ENCODE peak calls at places on chromosomes 16 and 17, in ten cellular contexts. One of them, this sample, is unnamed. For H3K36me3, the result is how much of the 10 kb centered on the place peaks cover.

GRCh38 chr16:83797013-83797412 is 10.8 kb upstream of the HSBP1 start:
- DNase-seq in body of pancreas: no peak
- DNase-seq in uterus: no peak
- DNase-seq in Peyer's patch: no peak
- DNase-seq in H1: no peak
- DNase-seq in heart left ventricle: no peak
- DNase-seq in esophagus squamous epithelium: no peak
- DNase-seq in gastrocnemius medialis: no peak
- DNase-seq in stomach: no peak
- DNase-seq in prostate gland: no peak
- DNase-seq in this sample: no peak

GRCh38 chr16:48013476-48013875 is 142.3 kb downstream of the ABCC12 start:
- DNase-seq in body of pancreas: no peak
- DNase-seq in uterus: no peak
- DNase-seq in Peyer's patch: no peak
- DNase-seq in H1: no peak
- DNase-seq in heart left ventricle: no peak
- DNase-seq in esophagus squamous epithelium: no peak
- DNase-seq in gastrocnemius medialis: no peak
- DNase-seq in stomach: no peak
- DNase-seq in prostate gland: no peak
- DNase-seq in this sample: no peak

GRCh38 chr16:11627822-11628457 is 40.3 kb upstream of the SNN start:
- DNase-seq in body of pancreas: no peak
- DNase-seq in uterus: no peak
- DNase-seq in Peyer's patch: no peak
- DNase-seq in H1: no peak
- DNase-seq in heart left ventricle: no peak
- DNase-seq in esophagus squamous epithelium: no peak
- DNase-seq in gastrocnemius medialis: no peak
- DNase-seq in stomach: peak
- DNase-seq in prostate gland: peak
- DNase-seq in this sample: no peak

GRCh38 chr17:57296231-57296630 is 39.9 kb downstream of the MSI2 start:
- DNase-seq in body of pancreas: no peak
- DNase-seq in uterus: no peak
- DNase-seq in Peyer's patch: no peak
- DNase-seq in H1: no peak
- DNase-seq in heart left ventricle: no peak
- DNase-seq in esophagus squamous epithelium: no peak
- DNase-seq in gastrocnemius medialis: no peak
- DNase-seq in stomach: no peak
- DNase-seq in prostate gland: no peak
- DNase-seq in this sample: no peak

GRCh38 chr16:20916927-20917326 is 16.4 kb downstream of the LYRM1 start:
- DNase-seq in body of pancreas: no peak
- DNase-seq in uterus: no peak
- DNase-seq in Peyer's patch: no peak
- DNase-seq in H1: no peak
- DNase-seq in heart left ventricle: no peak
- DNase-seq in esophagus squamous epithelium: no peak
- DNase-seq in gastrocnemius medialis: no peak
- DNase-seq in stomach: no peak
- DNase-seq in prostate gland: no peak
- DNase-seq in this sample: no peak

GRCh38 chr17:42310281-42311156 is 22.2 kb downstream of the STAT5A start:
- DNase-seq in body of pancreas: no peak
- DNase-seq in uterus: peak
- DNase-seq in Peyer's patch: no peak
- DNase-seq in H1: no peak
- DNase-seq in heart left ventricle: no peak
- DNase-seq in esophagus squamous epithelium: no peak
- DNase-seq in gastrocnemius medialis: no peak
- DNase-seq in stomach: no peak
- DNase-seq in prostate gland: no peak
- DNase-seq in this sample: no peak

GRCh38 chr17:60163108-60163784 is 13.5 kb downstream of the CA4 start:
- DNase-seq in body of pancreas: no peak
- DNase-seq in uterus: no peak
- DNase-seq in Peyer's patch: no peak
- DNase-seq in H1: peak
- DNase-seq in heart left ventricle: peak
- DNase-seq in esophagus squamous epithelium: no peak
- DNase-seq in gastrocnemius medialis: no peak
- DNase-seq in stomach: no peak
- DNase-seq in prostate gland: no peak
- DNase-seq in this sample: no peak

GRCh38 chr16:11632455-11632921 is 35.8 kb upstream of the SNN start:
- DNase-seq in body of pancreas: peak
- DNase-seq in uterus: peak
- DNase-seq in Peyer's patch: no peak
- DNase-seq in H1: no peak
- DNase-seq in heart left ventricle: peak
- DNase-seq in esophagus squamous epithelium: no peak
- DNase-seq in gastrocnemius medialis: no peak
- DNase-seq in stomach: no peak
- DNase-seq in prostate gland: no peak
- DNase-seq in this sample: peak

GRCh38 chr16:89119161-89119621 is 25.5 kb downstream of the ACSF3 start:
- DNase-seq in body of pancreas: no peak
- DNase-seq in uterus: no peak
- DNase-seq in Peyer's patch: no peak
- DNase-seq in H1: no peak
- DNase-seq in heart left ventricle: no peak
- DNase-seq in esophagus squamous epithelium: no peak
- DNase-seq in gastrocnemius medialis: no peak
- DNase-seq in stomach: no peak
- DNase-seq in prostate gland: no peak
- DNase-seq in this sample: no peak

GRCh38 chr16:89118361-89119061 is 24.9 kb downstream of the ACSF3 start:
- DNase-seq in body of pancreas: no peak
- DNase-seq in uterus: no peak
- DNase-seq in Peyer's patch: no peak
- DNase-seq in H1: no peak
- DNase-seq in heart left ventricle: no peak
- DNase-seq in esophagus squamous epithelium: no peak
- DNase-seq in gastrocnemius medialis: no peak
- DNase-seq in stomach: no peak
- DNase-seq in prostate gland: no peak
- DNase-seq in this sample: no peak

GRCh38 chr16:89116341-89117238 is 22.9 kb downstream of the ACSF3 start:
- DNase-seq in body of pancreas: no peak
- DNase-seq in uterus: no peak
- DNase-seq in Peyer's patch: no peak
- DNase-seq in H1: no peak
- DNase-seq in heart left ventricle: no peak
- DNase-seq in esophagus squamous epithelium: no peak
- DNase-seq in gastrocnemius medialis: no peak
- DNase-seq in stomach: no peak
- DNase-seq in prostate gland: no peak
- DNase-seq in this sample: no peak

GRCh38 chr16:89117975-89118289 is 24.3 kb downstream of the ACSF3 start:
- DNase-seq in body of pancreas: no peak
- DNase-seq in uterus: no peak
- DNase-seq in Peyer's patch: no peak
- DNase-seq in H1: no peak
- DNase-seq in heart left ventricle: no peak
- DNase-seq in esophagus squamous epithelium: no peak
- DNase-seq in gastrocnemius medialis: no peak
- DNase-seq in stomach: no peak
- DNase-seq in prostate gland: no peak
- DNase-seq in this sample: no peak

DNA sequence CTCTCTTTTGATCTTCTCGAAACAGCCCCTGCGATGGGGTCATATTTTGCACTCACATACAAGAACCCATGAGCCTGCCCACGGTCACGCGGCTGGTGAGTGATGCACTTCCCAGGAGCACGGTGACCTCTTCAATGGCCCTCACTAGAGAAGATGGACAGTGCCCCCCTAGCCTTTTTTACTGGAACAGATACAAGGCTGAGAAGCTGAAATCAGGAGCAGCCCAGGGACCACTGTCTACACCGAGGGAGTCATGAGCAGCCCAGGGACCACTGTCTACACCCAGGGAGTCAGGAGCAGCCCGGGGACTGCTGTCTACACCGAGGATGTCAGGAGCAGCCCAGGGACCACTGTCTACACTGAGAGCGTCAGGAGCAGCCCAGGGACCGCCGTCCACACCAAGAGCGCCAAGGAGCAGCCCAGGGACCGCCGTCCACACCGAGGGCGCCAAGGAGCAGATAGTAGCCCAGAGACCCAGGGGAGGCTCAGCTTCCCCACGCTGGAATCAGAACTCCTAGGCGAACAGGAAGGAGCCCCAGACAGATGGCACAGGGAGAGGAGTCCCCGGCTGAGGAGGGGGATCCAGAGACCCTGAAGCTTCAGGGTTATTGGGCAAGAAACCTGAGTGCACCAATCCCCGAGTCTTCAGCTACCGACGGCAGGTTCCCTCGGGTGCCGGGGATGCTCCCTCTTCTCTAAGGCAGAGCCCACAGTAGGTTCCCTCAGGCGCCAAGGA is 23.8 kb downstream of the ACSF3 start:
- DNase-seq in body of pancreas: peak
- DNase-seq in uterus: no peak
- DNase-seq in Peyer's patch: no peak
- DNase-seq in H1: no peak
- DNase-seq in heart left ventricle: no peak
- DNase-seq in esophagus squamous epithelium: no peak
- DNase-seq in gastrocnemius medialis: no peak
- DNase-seq in stomach: no peak
- DNase-seq in prostate gland: no peak
- DNase-seq in this sample: no peak
- H3K36me3 ChIP-seq in body of pancreas: under half
- H3K36me3 ChIP-seq in uterus: under half
- H3K36me3 ChIP-seq in Peyer's patch: half or more
- H3K36me3 ChIP-seq in H1: under half
- H3K36me3 ChIP-seq in heart left ventricle: half or more
- H3K36me3 ChIP-seq in esophagus squamous epithelium: under half
- H3K36me3 ChIP-seq in gastrocnemius medialis: under half
- H3K36me3 ChIP-seq in stomach: half or more
- H3K36me3 ChIP-seq in prostate gland: under half
- H3K36me3 ChIP-seq in this sample: under half

GRCh38 chr17:82424863-82425159 is 6.4 kb upstream of the OGFOD3 start:
- DNase-seq in body of pancreas: no peak
- DNase-seq in uterus: no peak
- DNase-seq in Peyer's patch: no peak
- DNase-seq in H1: no peak
- DNase-seq in heart left ventricle: no peak
- DNase-seq in esophagus squamous epithelium: no peak
- DNase-seq in gastrocnemius medialis: no peak
- DNase-seq in stomach: no peak
- DNase-seq in prostate gland: no peak
- DNase-seq in this sample: no peak
- TF ChIP-seq CTCF in body of pancreas: no peak
- TF ChIP-seq CTCF in uterus: no peak
- TF ChIP-seq CTCF in Peyer's patch: no peak
- TF ChIP-seq CTCF in H1: no peak
- TF ChIP-seq CTCF in heart left ventricle: no peak
- TF ChIP-seq CTCF in esophagus squamous epithelium: no peak
- TF ChIP-seq CTCF in gastrocnemius medialis: no peak
- TF ChIP-seq CTCF in stomach: no peak
- TF ChIP-seq CTCF in prostate gland: no peak
- TF ChIP-seq CTCF in this sample: no peak

GRCh38 chr17:79833110-79833450 is 6.2 kb downstream of the CBX4 start:
- DNase-seq in body of pancreas: no peak
- DNase-seq in uterus: no peak
- DNase-seq in Peyer's patch: no peak
- DNase-seq in H1: no peak
- DNase-seq in heart left ventricle: no peak
- DNase-seq in esophagus squamous epithelium: no peak
- DNase-seq in gastrocnemius medialis: no peak
- DNase-seq in stomach: no peak
- DNase-seq in prostate gland: no peak
- DNase-seq in this sample: no peak

GRCh38 chr17:79831367-79832210 is 7.7 kb downstream of the CBX4 start:
- DNase-seq in body of pancreas: peak
- DNase-seq in uterus: no peak
- DNase-seq in Peyer's patch: no peak
- DNase-seq in H1: peak
- DNase-seq in heart left ventricle: peak
- DNase-seq in esophagus squamous epithelium: no peak
- DNase-seq in gastrocnemius medialis: no peak
- DNase-seq in stomach: peak
- DNase-seq in prostate gland: peak
- DNase-seq in this sample: peak

GRCh38 chr17:79833744-79834574 is 5.3 kb downstream of the CBX4 start:
- DNase-seq in body of pancreas: no peak
- DNase-seq in uterus: no peak
- DNase-seq in Peyer's patch: no peak
- DNase-seq in H1: peak
- DNase-seq in heart left ventricle: no peak
- DNase-seq in esophagus squamous epithelium: no peak
- DNase-seq in gastrocnemius medialis: no peak
- DNase-seq in stomach: no peak
- DNase-seq in prostate gland: no peak
- DNase-seq in this sample: no peak

GRCh38 chr17:79830763-79831366 is 8.4 kb downstream of the CBX4 start:
- DNase-seq in body of pancreas: peak
- DNase-seq in uterus: no peak
- DNase-seq in Peyer's patch: no peak
- DNase-seq in H1: peak
- DNase-seq in heart left ventricle: no peak
- DNase-seq in esophagus squamous epithelium: no peak
- DNase-seq in gastrocnemius medialis: no peak
- DNase-seq in stomach: no peak
- DNase-seq in prostate gland: no peak
- DNase-seq in this sample: no peak

DNA sequence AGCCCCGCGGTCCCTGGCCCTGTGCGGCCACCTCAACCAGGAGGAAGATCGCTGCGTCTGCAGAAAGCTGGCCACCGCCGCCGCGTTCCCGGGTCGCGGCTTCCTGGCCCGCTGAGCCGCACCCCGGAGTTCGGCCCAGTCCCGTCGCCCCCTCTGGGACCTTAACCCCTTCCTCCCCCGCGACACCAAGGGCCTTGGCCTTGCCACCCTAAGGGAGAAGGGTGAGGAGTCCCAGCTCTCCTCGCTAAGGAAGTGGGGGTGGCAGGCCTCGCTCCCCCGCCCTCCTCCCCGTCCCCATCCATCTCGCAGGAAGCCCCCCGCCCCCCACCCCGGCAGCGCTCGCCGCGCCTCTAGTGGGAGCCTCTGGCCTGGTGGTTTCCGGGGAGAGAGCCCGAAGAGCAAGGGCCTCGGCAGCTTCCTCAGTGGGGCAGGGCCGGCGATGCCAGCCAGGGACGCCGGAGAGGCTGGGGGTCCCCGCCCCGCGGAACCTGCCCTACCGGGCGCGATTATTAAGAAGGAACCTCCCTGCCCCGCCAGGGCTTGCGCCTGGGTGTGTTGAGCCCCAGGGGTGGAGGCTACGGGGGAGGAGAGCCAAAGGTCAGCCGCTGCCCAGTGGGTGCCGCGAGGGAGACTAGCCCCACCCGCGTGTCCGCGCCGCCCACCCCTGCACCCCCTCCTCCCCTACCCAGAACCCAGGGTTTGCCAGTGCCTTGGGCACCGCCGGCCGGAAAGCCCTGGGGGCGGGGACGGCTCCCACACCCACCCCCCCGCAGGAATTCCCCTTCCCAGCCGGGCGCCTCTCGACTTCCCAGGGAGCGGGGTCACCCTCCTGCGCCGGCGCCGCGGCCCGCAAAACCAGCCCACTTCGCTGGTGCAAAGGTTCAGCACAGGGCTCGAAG is 6.8 kb downstream of the CBX4 start:
- DNase-seq in body of pancreas: peak
- DNase-seq in uterus: no peak
- DNase-seq in Peyer's patch: no peak
- DNase-seq in H1: peak
- DNase-seq in heart left ventricle: peak
- DNase-seq in esophagus squamous epithelium: no peak
- DNase-seq in gastrocnemius medialis: no peak
- DNase-seq in stomach: peak
- DNase-seq in prostate gland: no peak
- DNase-seq in this sample: peak
- TF ChIP-seq POLR2A in body of pancreas: no peak
- TF ChIP-seq POLR2A in uterus: no peak
- TF ChIP-seq POLR2A in Peyer's patch: no peak
- TF ChIP-seq POLR2A in H1: no peak
- TF ChIP-seq POLR2A in heart left ventricle: no peak
- TF ChIP-seq POLR2A in esophagus squamous epithelium: no peak
- TF ChIP-seq POLR2A in gastrocnemius medialis: no peak
- TF ChIP-seq POLR2A in stomach: no peak
- TF ChIP-seq POLR2A in prostate gland: no peak
- TF ChIP-seq POLR2A in this sample: peak

DNA sequence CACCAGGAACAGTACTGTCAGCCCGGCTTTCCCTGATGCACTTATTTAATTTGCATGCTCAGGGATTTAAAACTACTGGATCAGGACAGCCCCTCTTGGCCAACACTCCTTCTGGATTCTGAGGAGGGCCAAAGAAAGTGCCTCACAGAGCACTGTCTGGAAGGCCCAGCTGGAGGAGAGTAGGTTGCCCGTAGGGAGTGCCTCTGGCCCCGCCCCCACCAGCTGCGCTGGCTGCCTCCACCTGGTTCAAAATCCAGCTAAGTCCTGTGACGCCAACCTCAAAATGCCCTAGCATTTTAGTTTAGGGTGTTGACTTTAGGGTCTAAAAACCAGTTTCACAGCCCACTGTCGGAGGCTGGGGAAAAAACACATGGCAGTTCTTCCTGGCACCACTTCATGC is 49.5 kb upstream of the SREBF1 start:
- DNase-seq in body of pancreas: no peak
- DNase-seq in uterus: no peak
- DNase-seq in Peyer's patch: no peak
- DNase-seq in H1: no peak
- DNase-seq in heart left ventricle: peak
- DNase-seq in esophagus squamous epithelium: no peak
- DNase-seq in gastrocnemius medialis: no peak
- DNase-seq in stomach: no peak
- DNase-seq in prostate gland: no peak
- DNase-seq in this sample: no peak
- H3K36me3 ChIP-seq in body of pancreas: under half
- H3K36me3 ChIP-seq in uterus: under half
- H3K36me3 ChIP-seq in Peyer's patch: under half
- H3K36me3 ChIP-seq in H1: under half
- H3K36me3 ChIP-seq in heart left ventricle: under half
- H3K36me3 ChIP-seq in esophagus squamous epithelium: under half
- H3K36me3 ChIP-seq in gastrocnemius medialis: under half
- H3K36me3 ChIP-seq in stomach: half or more
- H3K36me3 ChIP-seq in prostate gland: under half
- H3K36me3 ChIP-seq in this sample: under half